ENCODE peak calls at places on chromosomes 7 and 10, in eight cellular contexts. W, K, F, S, O, C, J and G are unnamed samples.

GRCh38 chr10:60496181-60496580 is 106.5 kb upstream of the ANK3 start:
- DNase-seq in O (no peak), K (no peak), C (no peak), W (no peak), J (no peak), S (no peak), F (no peak), G (no peak)

GRCh38 chr7:826230-826905 is 5.9 kb upstream of the SUN1 start:
- DNase-seq in C (no peak), S (no peak), K (no peak), F (no peak), O (no peak), W (no peak), J (peak; percentile 76), G (no peak)

GRCh38 chr10:68560916-68561691 is 967 bp downstream of the TET1 start:
- DNase-seq in S (peak; percentile 77), O (no peak), W (no peak), F (peak; percentile 89), J (peak; percentile 57), K (peak; percentile 69), C (peak; percentile 11), G (peak; percentile 34)

GRCh38 chr10:131901181-131901829 is 497 bp downstream of the PPP2R2D start:
- DNase-seq in J (peak; percentile 74), O (peak; percentile 66), W (peak; percentile 49), C (peak; percentile 70), S (peak; percentile 64), F (peak; percentile 71), K (peak; percentile 60), G (peak; percentile 26)

GRCh38 chr7:116828281-116828680 is 34.1 kb upstream of the CAPZA2 start:
- DNase-seq in C (no peak), F (no peak), O (no peak), K (no peak), S (no peak), J (no peak), W (no peak), G (no peak)

GRCh38 chr7:124762611-124763143 is 2.9 kb downstream of the GPR37 start:
- DNase-seq in K (no peak), O (no peak), F (no peak), W (peak; percentile 66), C (peak; percentile 25), S (no peak), J (no peak), G (peak; percentile 21)

GRCh38 chr7:158249692-158250091 is 337.9 kb downstream of the PTPRN2 start:
- DNase-seq in W (no peak), J (no peak), C (no peak), K (no peak), O (no peak), F (peak; percentile 3), S (no peak), G (no peak)

GRCh38 chr7:63093481-63093880 is 905.2 kb upstream of the ZNF722 start:
- DNase-seq in J (no peak), S (no peak), F (no peak), C (no peak), O (peak; percentile 0), W (no peak), K (no peak), G (no peak)

GRCh38 chr10:106380706-106381105 is 783.8 kb downstream of the SORCS1 start:
- DNase-seq in C (no peak), F (no peak), K (no peak), W (no peak), O (no peak), J (no peak), S (no peak), G (no peak)

GRCh38 chr10:131216681-131217230 is 94.8 kb downstream of the TCERG1L start:
- DNase-seq in F (no peak), W (no peak), J (peak; percentile 44), S (no peak), O (no peak), C (no peak), K (no peak), G (no peak)

GRCh38 chr7:40507166-40507565 is 372.4 kb downstream of the SUGCT start:
- DNase-seq in K (no peak), S (no peak), F (no peak), W (no peak), C (no peak), J (no peak), O (peak; percentile 39), G (no peak)

GRCh38 chr10:31413325-31413724 is 94.3 kb downstream of the ZEB1 start:
- DNase-seq in J (no peak), S (no peak), C (no peak), O (no peak), W (no peak), F (peak; percentile 26), K (no peak), G (no peak)

GRCh38 chr7:74059681-74060588 is 23.7 kb upstream of the LIMK1 start:
- DNase-seq in W (peak; percentile 94), J (peak; percentile 69), K (no peak), C (peak; percentile 88), O (no peak), F (peak; percentile 40), S (no peak), G (no peak)

GRCh38 chr7:137696376-137696775 is 150.4 kb downstream of the DGKI start:
- DNase-seq in F (no peak), S (no peak), K (no peak), J (no peak), W (no peak), O (no peak), C (no peak), G (no peak)

GRCh38 chr7:137695942-137696341 is 150.8 kb downstream of the DGKI start:
- DNase-seq in K (no peak), W (no peak), F (no peak), O (no peak), J (no peak), C (no peak), S (no peak), G (no peak)

GRCh38 chr7:137695494-137695893 is 151.3 kb downstream of the DGKI start:
- DNase-seq in W (no peak), C (no peak), O (no peak), F (no peak), S (no peak), J (no peak), K (no peak), G (no peak)

GRCh38 chr7:137694405-137694804 is 152.4 kb downstream of the DGKI start:
- DNase-seq in W (no peak), F (no peak), K (no peak), C (no peak), J (no peak), S (no peak), O (no peak), G (no peak)

DNA sequence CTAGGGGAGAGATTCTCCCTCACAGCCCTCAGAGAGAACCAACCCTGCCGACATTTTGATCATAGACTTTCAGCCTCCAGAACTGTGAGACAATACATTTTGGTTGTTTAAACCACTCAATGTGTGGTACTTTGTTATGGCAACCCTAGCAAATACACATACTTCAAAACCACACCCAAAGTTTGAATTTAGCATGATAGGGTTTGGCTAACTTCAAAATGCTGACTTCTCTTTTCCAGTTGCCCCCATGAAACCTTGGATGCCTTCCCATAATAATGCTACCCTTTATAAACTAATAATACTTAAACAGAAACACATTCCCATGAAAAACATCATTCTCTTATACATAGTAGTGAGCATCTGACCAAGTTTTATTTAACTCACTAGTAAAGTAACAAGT is 149.7 kb downstream of the DGKI start:
- DNase-seq in W (no peak), F (no peak), S (no peak), K (no peak), C (no peak), J (no peak), O (no peak), G (no peak)
- H3K4me1 ChIP-seq in W (no peaks in the 10 kb centered on the region), F (peaks cover 11% of the 10 kb centered on the region), S (no peaks in the 10 kb centered on the region), K (no peaks in the 10 kb centered on the region), C (no peaks in the 10 kb centered on the region), J (no peaks in the 10 kb centered on the region), O (no peaks in the 10 kb centered on the region), G (no peaks in the 10 kb centered on the region)

DNA sequence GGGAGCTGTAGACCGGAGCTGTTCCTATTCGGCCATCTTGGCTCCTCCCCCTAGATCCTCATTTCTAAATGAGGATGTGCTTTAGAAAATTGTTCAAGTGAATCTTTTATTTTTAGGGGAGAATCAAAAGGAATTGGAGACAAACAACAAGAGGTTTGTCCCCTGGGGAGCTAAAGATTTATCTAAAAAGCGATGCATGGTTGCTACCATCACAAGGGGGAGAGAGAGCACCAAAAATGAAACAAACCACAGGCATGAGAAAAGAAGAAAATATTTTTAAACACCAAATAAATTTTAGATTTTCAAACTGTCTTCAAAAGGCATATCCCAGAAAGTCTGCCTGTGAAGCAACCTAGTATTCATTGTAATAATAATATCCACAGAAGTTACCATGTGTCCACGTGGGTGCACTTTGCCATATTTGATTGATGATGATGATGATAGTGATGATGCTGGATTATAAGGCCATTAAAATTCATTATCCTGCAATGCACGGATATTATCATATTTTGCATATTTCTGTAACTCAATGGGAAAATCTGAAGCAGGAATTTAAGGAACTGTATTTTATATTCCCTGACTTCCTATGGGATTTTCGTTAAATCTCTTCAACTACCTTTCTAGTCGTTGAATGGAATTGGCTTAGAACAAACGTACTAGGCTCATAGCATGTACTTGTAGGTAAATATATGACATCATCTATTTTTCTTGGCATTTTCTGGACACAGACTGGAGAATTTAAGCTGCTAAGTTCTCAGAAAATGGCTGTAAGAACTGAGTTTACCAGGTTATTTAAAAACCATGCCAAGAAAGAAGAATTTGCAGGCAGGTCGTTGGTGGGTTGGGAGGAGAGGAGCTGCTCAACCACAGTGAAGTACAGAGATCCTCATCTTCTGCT is 171.6 kb downstream of the WDR37 start:
- DNase-seq in F (no peak), S (no peak), J (no peak), O (no peak), C (no peak), K (no peak), W (no peak), G (no peak)
- TF ChIP-seq CTCF in F (no peak), S (no peak), J (no peak), O (peak; percentile 28), C (no peak), K (peak; percentile 9), W (no peak), G (no peak)

GRCh38 chr10:110547139-110547761 is 20.2 kb upstream of the SMC3 start:
- DNase-seq in S (peak; percentile 67), C (no peak), F (peak; percentile 65), J (no peak), K (peak; percentile 75), O (peak; percentile 86), W (no peak), G (no peak)

GRCh38 chr10:110546499-110547105 is 20.9 kb upstream of the SMC3 start:
- DNase-seq in S (no peak), J (no peak), O (no peak), F (no peak), C (no peak), K (no peak), W (no peak), G (no peak)

GRCh38 chr10:110548002-110548401 is 19.5 kb upstream of the SMC3 start:
- DNase-seq in J (no peak), W (no peak), S (no peak), F (no peak), C (no peak), O (no peak), K (no peak), G (no peak)

GRCh38 chr10:110546077-110546476 is 21.4 kb upstream of the SMC3 start:
- DNase-seq in O (no peak), K (no peak), F (no peak), W (no peak), J (no peak), C (no peak), S (no peak), G (no peak)

GRCh38 chr10:110544958-110545537 is 22.4 kb upstream of the SMC3 start:
- DNase-seq in K (no peak), J (no peak), S (no peak), W (no peak), C (no peak), O (no peak), F (no peak), G (no peak)
- H3K27ac ChIP-seq in K (no peak overlapping the region), J (no peak overlapping the region), S (peak overlapping the region; percentile 27), W (no peak overlapping the region), C (no peak overlapping the region), O (no peak overlapping the region), F (no peak overlapping the region), G (no peak overlapping the region)

GRCh38 chr10:114520453-114520852 is 116.2 kb upstream of the AFAP1L2 start:
- DNase-seq in K (no peak), S (no peak), F (no peak), C (no peak), J (no peak), W (no peak), O (no peak), G (no peak)
- H3K4me1 ChIP-seq in K (peaks cover 80% of the 10 kb centered on the region), S (peaks cover 60% of the 10 kb centered on the region), F (peaks cover 16% of the 10 kb centered on the region), C (peaks cover 31% of the 10 kb centered on the region), J (no peaks in the 10 kb centered on the region), W (peaks cover 21% of the 10 kb centered on the region), O (peaks cover 85% of the 10 kb centered on the region), G (no peaks in the 10 kb centered on the region)